ENCODE peak calls at places on chromosomes 7 and 10, in nine cellular contexts. L is transverse colon, E is SK-N-SH, H is stomach, F is HL-60, T is HCT116, I is spleen, S is Panc1, O is prostate gland. W is an unnamed sample.

GRCh38 chr10:77157248-77158019 is 480.2 kb downstream of the KCNMA1 start:
- DNase-seq in H (no peak), E (no peak), S (no peak), I (no peak), T (no peak), O (no peak), L (peak), F (no peak), W (no peak)

GRCh38 chr10:27525819-27526218 is 21.7 kb downstream of the RAB18 start:
- DNase-seq in I (no peak), E (no peak), O (no peak), S (no peak), H (no peak), T (no peak), L (no peak), F (no peak), W (no peak)

GRCh38 chr10:8776926-8777625 is 722.6 kb downstream of the GATA3 start:
- DNase-seq in O (no peak), H (no peak), T (no peak), L (no peak), S (no peak), F (no peak), E (no peak), I (no peak), W (no peak)

GRCh38 chr10:116704926-116705325 is 37.4 kb downstream of the HSPA12A start:
- DNase-seq in H (peak), S (no peak), F (no peak), E (no peak), O (no peak), T (no peak), I (no peak), L (no peak), W (no peak)

GRCh38 chr10:75030371-75030770 is 81.1 kb upstream of the SAMD8 start:
- DNase-seq in H (no peak), L (no peak), I (no peak), T (no peak), F (no peak), O (no peak), E (no peak), S (no peak), W (no peak)

GRCh38 chr7:918441-919113 is 35.9 kb downstream of the ADAP1 start:
- DNase-seq in S (no peak), E (no peak), H (no peak), I (peak), L (peak), F (no peak), O (no peak), T (no peak), W (no peak)

GRCh38 chr10:132685121-132685891 is 100.6 kb downstream of the NKX6-2 start:
- DNase-seq in T (no peak), H (peak), S (peak), F (peak), O (peak), E (no peak), L (peak), I (peak), W (no peak)

GRCh38 chr10:56028299-56029132 is 332.5 kb downstream of the ZWINT start:
- DNase-seq in S (no peak), T (no peak), I (no peak), E (no peak), O (no peak), H (no peak), F (no peak), L (no peak), W (no peak)

GRCh38 chr10:96188911-96189310 is 58.8 kb downstream of the ZNF518A start:
- DNase-seq in L (no peak), O (no peak), H (no peak), T (no peak), E (no peak), I (no peak), S (no peak), F (no peak), W (no peak)

GRCh38 chr10:5976689-5977470 is 463 bp downstream of the IL15RA start:
- DNase-seq in E (no peak), O (peak), T (peak), L (peak), I (peak), S (no peak), H (peak), F (no peak), W (no peak)

GRCh38 chr10:13916384-13916947 is 329.7 kb downstream of the PRPF18 start:
- DNase-seq in S (no peak), I (no peak), T (no peak), F (no peak), O (no peak), E (no peak), L (no peak), H (no peak), W (no peak)

GRCh38 chr7:30776971-30777370 is 5.8 kb downstream of the MINDY4 start:
- DNase-seq in F (no peak), S (no peak), T (no peak), E (no peak), H (no peak), L (no peak), O (no peak), I (no peak), W (no peak)

GRCh38 chr7:101017099-101017777 is 2.6 kb upstream of the MUC17 start:
- DNase-seq in O (peak), I (peak), T (no peak), E (peak), S (peak), L (peak), F (peak), H (peak), W (peak)

GRCh38 chr10:75955953-75956352 is 524.5 kb downstream of the LRMDA start:
- DNase-seq in I (no peak), O (no peak), H (no peak), F (no peak), L (no peak), E (no peak), T (no peak), S (no peak), W (no peak)

GRCh38 chr10:132264966-132265877 is 42.5 kb downstream of the STK32C start:
- DNase-seq in H (no peak), E (peak), T (no peak), S (no peak), O (no peak), I (peak), L (no peak), F (no peak), W (no peak)

GRCh38 chr7:156105337-156106106 is 293.3 kb upstream of the SHH start:
- DNase-seq in I (no peak), S (no peak), H (no peak), E (no peak), F (no peak), T (no peak), O (no peak), L (no peak), W (no peak)

DNA sequence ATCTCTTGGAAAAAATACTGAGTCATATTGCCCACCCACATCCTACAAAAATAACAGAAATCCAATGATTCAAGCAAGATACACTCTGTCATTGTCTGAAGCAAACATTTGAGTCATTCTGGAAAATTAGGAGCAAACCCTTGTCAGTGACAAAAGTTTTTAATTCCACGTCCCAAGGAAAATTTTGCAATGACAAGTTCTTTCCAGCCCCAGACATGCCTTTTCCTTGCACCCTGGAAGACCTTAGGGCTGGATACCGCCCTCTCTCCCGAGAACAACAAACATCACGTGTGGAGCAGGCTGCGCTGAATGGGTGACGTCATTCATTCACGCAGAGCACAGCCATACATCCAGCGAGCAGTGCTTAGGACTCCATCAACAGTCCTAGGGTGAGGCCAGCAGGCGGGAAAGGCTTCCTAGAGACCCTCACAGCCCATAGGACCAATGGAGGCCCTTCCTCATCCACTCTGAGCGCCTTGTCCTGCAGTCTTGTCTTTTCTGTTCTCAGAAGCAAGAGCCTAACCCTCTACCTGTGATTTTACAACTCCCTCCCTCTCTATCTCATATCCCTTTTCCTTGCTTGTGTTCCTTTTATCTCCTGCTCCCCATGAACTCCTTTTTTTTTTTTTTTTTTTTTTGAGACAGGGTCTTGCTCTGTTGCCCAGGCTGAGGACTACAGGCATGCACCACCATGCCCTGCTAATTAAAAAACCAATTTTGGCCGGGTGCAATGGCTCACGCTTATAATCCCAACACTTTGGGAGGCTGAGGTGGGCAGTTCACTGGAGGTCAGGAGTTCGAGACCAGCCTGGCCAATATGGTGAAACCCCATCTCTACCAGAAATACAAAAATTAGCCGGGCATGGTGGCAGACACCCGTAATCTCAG is 23.6 kb upstream of the KDM7A start:
- DNase-seq in I (no peak), L (peak), H (peak), S (peak), T (no peak), E (no peak), O (peak), F (no peak), W (no peak)
- TF ChIP-seq POLR2AphosphoS5 in I (no peak), L (no peak), H (peak), S (no peak), T (no peak), E (no peak), O (peak), F (no peak), W (no peak)

GRCh38 chr10:49350138-49350537 is 45.8 kb downstream of the DRGX start:
- DNase-seq in O (no peak), F (no peak), L (no peak), H (no peak), I (no peak), T (no peak), E (no peak), S (no peak), W (no peak)
- TF ChIP-seq POLR2AphosphoS5 in O (no peak), F (no peak), L (no peak), H (no peak), I (no peak), T (no peak), E (no peak), S (no peak), W (no peak)

DNA sequence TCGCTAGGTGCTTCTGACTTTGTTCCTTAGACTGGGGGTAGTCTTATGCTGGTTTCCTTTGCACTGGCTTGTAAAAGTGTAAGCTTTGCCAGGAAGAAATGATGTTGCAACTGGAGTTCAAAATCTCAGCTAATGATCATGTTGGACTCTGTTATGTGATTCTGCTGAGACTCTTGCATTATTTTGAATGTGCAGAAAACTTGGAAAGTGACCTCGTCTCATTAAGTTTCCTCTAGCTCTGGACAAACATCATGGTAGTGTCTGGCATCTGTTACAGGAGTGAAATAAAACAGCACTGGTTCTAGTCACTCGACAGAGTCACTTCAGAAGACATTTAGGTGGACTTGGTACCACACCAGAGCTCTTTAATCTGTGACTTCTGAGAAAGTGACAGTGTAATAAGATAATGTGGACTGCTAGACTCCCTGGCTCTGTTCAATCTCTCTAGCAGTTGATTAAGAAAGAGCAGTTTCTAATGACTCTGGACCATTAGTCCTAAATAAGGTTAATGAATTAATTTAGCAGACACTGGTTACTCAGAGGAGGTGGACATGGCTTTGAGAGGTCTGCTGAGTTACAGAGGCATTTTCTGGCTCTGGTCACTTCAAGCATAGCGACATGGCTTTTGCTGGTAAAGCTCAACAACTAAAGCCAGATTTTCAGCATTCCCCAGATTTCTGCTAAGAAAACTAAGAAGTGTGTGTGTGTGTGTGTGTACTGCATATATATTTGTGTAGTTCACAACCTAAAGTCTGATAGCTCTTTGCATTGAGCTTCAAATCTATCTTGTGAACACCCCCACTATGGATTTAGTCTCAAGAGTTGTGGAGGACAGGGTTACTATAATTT is 2.1 kb downstream of the NRP1 start:
- DNase-seq in S (no peak), O (no peak), L (no peak), H (no peak), T (no peak), I (no peak), E (no peak), F (no peak), W (no peak)
- TF ChIP-seq POLR2AphosphoS5 in S (no peak), O (peak), L (peak), H (peak), T (no peak), I (no peak), E (no peak), F (no peak), W (no peak)

GRCh38 chr7:148588891-148589215 is 1.7 kb upstream of the C7orf33 start:
- DNase-seq in I (no peak), H (no peak), O (no peak), L (no peak), S (no peak), T (no peak), F (no peak), E (no peak), W (no peak)
- TF ChIP-seq POLR2AphosphoS5 in I (no peak), H (no peak), O (no peak), L (no peak), S (no peak), T (no peak), F (no peak), E (no peak), W (no peak)

GRCh38 chr10:23438547-23439451 is at the start of gene OTUD1:
- DNase-seq in F (peak), O (peak), H (peak), I (peak), E (peak), S (peak), L (peak), T (peak), W (peak)
- TF ChIP-seq POLR2AphosphoS5 in F (no peak), O (peak), H (peak), I (peak), E (peak), S (peak), L (peak), T (peak), W (no peak)

GRCh38 chr10:109975251-109975650 is 32.5 kb upstream of the ADD3 start:
- DNase-seq in I (no peak), L (no peak), E (no peak), H (no peak), S (no peak), F (no peak), T (no peak), O (no peak), W (no peak)

GRCh38 chr10:109976657-109977056 is 31.1 kb upstream of the ADD3 start:
- DNase-seq in E (no peak), I (no peak), L (no peak), F (no peak), H (no peak), T (no peak), S (no peak), O (no peak), W (no peak)

GRCh38 chr10:109973430-109973829 is 34.4 kb upstream of the ADD3 start:
- DNase-seq in E (no peak), S (no peak), H (no peak), F (no peak), L (no peak), I (no peak), T (no peak), O (no peak), W (no peak)

GRCh38 chr10:109972372-109973001 is 35.3 kb upstream of the ADD3 start:
- DNase-seq in L (no peak), F (no peak), I (no peak), H (no peak), S (no peak), O (no peak), T (no peak), E (no peak), W (no peak)

GRCh38 chr10:109974509-109975191 is 33.1 kb upstream of the ADD3 start:
- DNase-seq in L (no peak), F (no peak), I (no peak), T (no peak), E (peak), S (no peak), O (no peak), H (no peak), W (no peak)
- TF ChIP-seq POLR2AphosphoS5 in L (no peak), F (no peak), I (no peak), T (no peak), E (peak), S (no peak), O (no peak), H (no peak), W (no peak)

GRCh38 chr7:65239707-65240352 is 133.8 kb upstream of the ZNF92 start:
- DNase-seq in F (no peak), L (no peak), O (no peak), H (peak), E (peak), I (no peak), S (no peak), T (no peak), W (no peak)
- TF ChIP-seq POLR2AphosphoS5 in F (no peak), L (no peak), O (no peak), H (no peak), E (no peak), I (peak), S (no peak), T (no peak), W (no peak)

W was measured in GM12891.